ENCODE peak calls at places on chromosomes 4 and X, in five cellular contexts. H, X, W, B and C are unnamed samples.
A peak's percentile ranks its signal among the peaks of the same experiment; 100 is the strongest.

GRCh38 chr4:88757776-88758175 is 60.1 kb upstream of the NAP1L5 start:
- DNase-seq in H (no peak), X (no peak), W (no peak), B (no peak), C (no peak)

GRCh38 chr4:153520871-153521329 is 54.7 kb downstream of the TMEM131L start:
- DNase-seq in H (no peak), X (no peak), W (no peak), B (no peak), C (no peak)

GRCh38 chrX:96372313-96373046 is 312.2 kb upstream of the DIAPH2 start:
- DNase-seq in H (peak; percentile 5), X (peak; percentile 43), W (peak; percentile 24), B (peak; percentile 63), C (no peak)

GRCh38 chr4:166989886-166990285 is 244.4 kb downstream of the SPOCK3 start:
- DNase-seq in H (no peak), X (no peak), W (no peak), B (no peak), C (no peak)

GRCh38 chrX:3609800-3610199 is 103.6 kb downstream of the PRKX start:
- DNase-seq in H (no peak), X (no peak), W (peak; percentile 55), B (no peak), C (no peak)

GRCh38 chrX:53374222-53374820 is 48.1 kb downstream of the SMC1A start:
- DNase-seq in H (no peak), X (no peak), W (no peak), B (no peak), C (no peak)

GRCh38 chr4:113635739-113636437 is 125.7 kb downstream of the CAMK2D start:
- DNase-seq in H (peak; percentile 17), X (no peak), W (peak; percentile 49), B (no peak), C (no peak)

GRCh38 chr4:182533948-182534347 is 290.7 kb downstream of the TENM3 start:
- DNase-seq in H (no peak), X (peak; percentile 63), W (no peak), B (no peak), C (no peak)

GRCh38 chr4:122542411-122543236 is 78.2 kb downstream of the IL21 start:
- DNase-seq in H (no peak), X (peak; percentile 56), W (peak; percentile 7), B (no peak), C (no peak)

GRCh38 chrX:74382613-74383012 is 38.7 kb upstream of the SLC16A2 start:
- DNase-seq in H (peak; percentile 27), X (peak; percentile 34), W (peak; percentile 10), B (peak; percentile 64), C (peak; percentile 35)

GRCh38 chrX:115602729-115603389 is 41.9 kb downstream of the PLS3 start:
- DNase-seq in H (no peak), X (no peak), W (no peak), B (no peak), C (no peak)

GRCh38 chr4:8729408-8730149 is 137.0 kb downstream of the CPZ start:
- DNase-seq in H (no peak), X (no peak), W (no peak), B (no peak), C (no peak)

GRCh38 chr4:77734928-77735327 is 84.2 kb downstream of the CNOT6L start:
- DNase-seq in H (no peak), X (no peak), W (peak; percentile 26), B (no peak), C (no peak)

GRCh38 chr4:177118596-177118995 is 191.1 kb upstream of the NEIL3 start:
- DNase-seq in H (no peak), X (no peak), W (peak; percentile 97), B (no peak), C (no peak)

GRCh38 chr4:15684498-15684897 is 2.9 kb downstream of the FAM200B start:
- DNase-seq in H (no peak), X (no peak), W (no peak), B (peak; percentile 32), C (no peak)

GRCh38 chrX:67780694-67781109 is 236.9 kb downstream of the AR start:
- DNase-seq in H (peak; percentile 82), X (peak; percentile 90), W (peak; percentile 88), B (no peak), C (no peak)

GRCh38 chr4:23945521-23946017 is 55.7 kb upstream of the PPARGC1A start:
- DNase-seq in H (no peak), X (no peak), W (peak; percentile 32), B (no peak), C (no peak)

GRCh38 chrX:107805179-107805578 is 20.5 kb upstream of the MID2 start:
- DNase-seq in H (no peak), X (no peak), W (no peak), B (no peak), C (no peak)

GRCh38 chr4:145012841-145013240 is 85.2 kb downstream of the ANAPC10 start:
- DNase-seq in H (peak; percentile 12), X (peak; percentile 95), W (no peak), B (no peak), C (no peak)

GRCh38 chr4:10703146-10703545 is 18.6 kb upstream of the CLNK start:
- DNase-seq in H (no peak), X (no peak), W (no peak), B (no peak), C (no peak)

GRCh38 chrX:40465735-40466551 is 114.8 kb upstream of the ATP6AP2 start:
- DNase-seq in H (no peak), X (no peak), W (no peak), B (no peak), C (no peak)

GRCh38 chrX:23694606-23695005 is 27.3 kb downstream of the PRDX4 start:
- DNase-seq in H (peak; percentile 44), X (peak; percentile 42), W (peak; percentile 16), B (peak; percentile 76), C (no peak)

GRCh38 chrX:131955099-131955777 is 67.9 kb upstream of the STK26 start:
- DNase-seq in H (no peak), X (no peak), W (no peak), B (no peak), C (no peak)

GRCh38 chr4:6445403-6446129 is 26.8 kb downstream of the PPP2R2C start:
- DNase-seq in H (no peak), X (no peak), W (no peak), B (no peak), C (no peak)

GRCh38 chr4:103754844-103755243 is 35.1 kb upstream of the TACR3 start:
- DNase-seq in H (no peak), X (peak; percentile 87), W (no peak), B (no peak), C (no peak)

GRCh38 chr4:146478009-146478408 is 43.7 kb downstream of the SLC10A7 start:
- DNase-seq in H (no peak), X (no peak), W (no peak), B (peak; percentile 9), C (no peak)

GRCh38 chrX:119488749-119489148 is 20.5 kb downstream of the SLC25A5 start:
- DNase-seq in H (peak; percentile 17), X (peak; percentile 33), W (no peak), B (peak; percentile 49), C (no peak)

GRCh38 chr4:47427936-47428335 is 35.6 kb downstream of the COMMD8 start:
- DNase-seq in H (no peak), X (peak; percentile 6), W (no peak), B (no peak), C (no peak)

GRCh38 chr4:73520821-73521220 is 39.3 kb downstream of the AFM start:
- DNase-seq in H (no peak), X (no peak), W (no peak), B (peak; percentile 56), C (no peak)

GRCh38 chr4:98482847-98483806 is 175.3 kb downstream of the TSPAN5 start:
- DNase-seq in H (no peak), X (peak; percentile 51), W (no peak), B (no peak), C (no peak)

GRCh38 chr4:17066972-17067371 is 168.5 kb upstream of the LDB2 start:
- DNase-seq in H (no peak), X (peak; percentile 22), W (peak; percentile 73), B (no peak), C (no peak)

GRCh38 chrX:2385224-2385623 is 115.6 kb downstream of the DHRSX start:
- DNase-seq in H (no peak), X (no peak), W (peak; percentile 37), B (no peak), C (no peak)

GRCh38 chrX:24259544-24260240 is 54.2 kb downstream of the SUPT20HL2 start:
- DNase-seq in H (peak; percentile 9), X (peak; percentile 32), W (peak; percentile 34), B (peak; percentile 79), C (no peak)

GRCh38 chr4:38162240-38162784 is 202.1 kb downstream of the PTTG2 start:
- DNase-seq in H (no peak), X (peak; percentile 88), W (peak; percentile 77), B (peak; percentile 60), C (no peak)

GRCh38 chr4:33961751-33962150 is 2282.6 kb downstream of the ARAP2 start:
- DNase-seq in H (no peak), X (no peak), W (no peak), B (no peak), C (no peak)
- H3K9me3 ChIP-seq in H (no peaks in the 10 kb centered on the region), X (no peaks in the 10 kb centered on the region), W (no peaks in the 10 kb centered on the region), B (no peaks in the 10 kb centered on the region), C (no peaks in the 10 kb centered on the region)

DNA sequence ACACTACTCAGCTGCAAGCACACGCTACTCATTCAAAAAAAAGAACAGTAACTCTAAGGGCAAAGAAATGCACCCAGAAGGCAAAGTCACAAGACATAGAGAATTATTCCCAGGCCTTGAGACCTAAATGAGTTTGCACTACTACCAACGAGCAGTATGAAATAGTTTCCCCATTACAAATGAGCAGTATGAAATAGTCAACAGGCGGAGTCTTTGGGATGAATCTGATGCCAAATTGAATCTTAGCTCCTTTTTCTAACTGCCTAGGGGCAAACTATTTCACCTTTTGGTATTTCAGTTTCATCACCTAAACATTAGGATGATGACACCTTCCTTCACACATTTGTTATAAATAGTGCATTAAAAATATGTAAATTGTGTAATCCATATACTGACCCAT is 213.0 kb upstream of the FAT4 start:
- DNase-seq in H (no peak), X (no peak), W (no peak), B (no peak), C (no peak)
- H3K9me3 ChIP-seq in H (no peaks in the 10 kb centered on the region), X (no peaks in the 10 kb centered on the region), W (no peaks in the 10 kb centered on the region), B (no peaks in the 10 kb centered on the region), C (no peaks in the 10 kb centered on the region)

DNA sequence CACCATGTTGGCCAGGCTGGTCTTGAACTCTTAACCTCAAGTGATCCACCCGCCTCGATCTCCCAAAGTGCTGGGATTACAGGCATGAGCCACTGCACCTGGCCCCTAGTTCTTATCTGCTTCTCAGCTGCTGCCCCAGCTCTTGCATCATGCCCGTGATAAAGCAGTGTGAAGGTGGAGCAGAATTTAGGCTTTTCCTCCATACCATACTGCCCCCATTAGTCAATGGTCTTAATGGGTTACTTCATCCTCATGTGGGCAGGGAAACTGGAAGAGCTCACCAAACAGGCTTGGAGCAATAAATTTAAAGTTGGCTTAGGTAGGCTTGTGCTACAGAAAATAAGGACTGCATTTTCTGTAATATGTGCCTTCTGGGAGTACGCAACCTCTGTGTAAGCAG is 636.9 kb upstream of the BOD1L1 start:
- DNase-seq in H (no peak), X (no peak), W (no peak), B (no peak), C (no peak)
- H3K9me3 ChIP-seq in H (no peaks in the 10 kb centered on the region), X (no peaks in the 10 kb centered on the region), W (no peaks in the 10 kb centered on the region), B (no peaks in the 10 kb centered on the region), C (no peaks in the 10 kb centered on the region)

DNA sequence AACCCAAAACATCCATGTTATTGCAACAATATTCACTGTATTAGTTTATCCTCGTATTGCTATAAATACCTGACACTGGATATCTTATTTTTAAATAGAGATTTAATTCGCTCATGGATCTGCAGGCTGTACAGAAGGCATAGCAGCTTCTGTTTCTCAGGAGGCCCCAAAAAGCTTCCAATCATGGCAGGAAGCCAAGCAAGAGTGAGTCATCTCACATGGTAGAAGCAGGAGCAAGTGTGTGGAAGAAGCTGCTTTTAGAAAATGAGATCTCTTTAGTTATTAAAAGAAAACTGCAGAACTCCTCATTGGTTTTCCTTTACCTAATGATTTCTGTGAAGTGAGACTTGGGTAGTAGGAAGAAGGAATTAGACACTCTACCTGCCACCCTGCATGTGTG is 16.4 kb downstream of the ZNF732 start:
- DNase-seq in H (no peak), X (no peak), W (no peak), B (no peak), C (no peak)
- H3K9me3 ChIP-seq in H (no peaks in the 10 kb centered on the region), X (no peaks in the 10 kb centered on the region), W (peaks cover 32% of the 10 kb centered on the region), B (peaks cover 26% of the 10 kb centered on the region), C (peaks cover 3% of the 10 kb centered on the region)